ENCODE peak calls at places on chromosomes 13 and 19, in five cellular contexts. N, R, U, H and P are unnamed samples.

GRCh38 chr19:14997981-14998380 is 18.3 kb upstream of the SLC1A6 start:
- DNase-seq in H (no peak), R (no peak), U (no peak), N (no peak), P (no peak)

GRCh38 chr19:40744554-40745401 is 5.5 kb downstream of the ACTMAP start:
- DNase-seq in N (no peak), U (no peak), R (peak; percentile 51), H (peak; percentile 51), P (peak; percentile 60)

GRCh38 chr13:57631607-57632275 is at the start of gene PCDH17:
- DNase-seq in N (no peak), H (peak; percentile 62), U (no peak), R (no peak), P (peak; percentile 51)

GRCh38 chr19:17580470-17581000 is 25.1 kb downstream of the COLGALT1 start:
- DNase-seq in R (no peak), H (no peak), N (no peak), U (no peak), P (no peak)

GRCh38 chr13:41974262-41974900 is 13.5 kb upstream of the VWA8 start:
- DNase-seq in H (no peak), U (no peak), R (no peak), N (no peak), P (no peak)

GRCh38 chr13:94323746-94324408 is 155.6 kb downstream of the DCT start:
- DNase-seq in N (no peak), U (no peak), R (no peak), H (no peak), P (no peak)

GRCh38 chr13:46126552-46127171 is 21.8 kb upstream of the CPB2 start:
- DNase-seq in H (peak; percentile 68), N (no peak), U (peak; percentile 56), R (peak; percentile 66), P (peak; percentile 15)

GRCh38 chr13:25980255-25980654 is 71.6 kb downstream of the SHISA2 start:
- DNase-seq in N (no peak), U (peak; percentile 46), H (peak; percentile 40), R (no peak), P (no peak)

GRCh38 chr13:99320693-99321481 is 13.7 kb upstream of the GPR183 start:
- DNase-seq in R (no peak), N (no peak), U (no peak), H (no peak), P (no peak)

GRCh38 chr19:35355851-35356460 is 2.3 kb upstream of the FFAR3 start:
- DNase-seq in N (no peak), H (no peak), R (no peak), U (no peak), P (no peak)

GRCh38 chr19:2208975-2209374 is 27.2 kb downstream of the PLEKHJ1 start:
- DNase-seq in N (no peak), H (no peak), U (no peak), R (no peak), P (no peak)

GRCh38 chr19:36775768-36776167 is 3.2 kb upstream of the ZNF850 start:
- DNase-seq in R (no peak), N (no peak), U (peak; percentile 75), H (no peak), P (no peak)

GRCh38 chr13:30510811-30511371 is 45.2 kb upstream of the HMGB1 start:
- DNase-seq in N (no peak), U (no peak), H (no peak), R (no peak), P (no peak)

GRCh38 chr13:22243519-22244197 is 572.8 kb downstream of the FGF9 start:
- DNase-seq in N (no peak), U (no peak), R (no peak), H (no peak), P (no peak)

GRCh38 chr19:8585894-8586750 is 8.9 kb upstream of the MYO1F start:
- DNase-seq in R (peak; percentile 80), H (peak; percentile 59), N (no peak), U (peak; percentile 64), P (peak; percentile 74)

GRCh38 chr13:113514844-113515243 is 24.3 kb upstream of the DCUN1D2 start:
- DNase-seq in R (no peak), N (no peak), H (no peak), U (no peak), P (no peak)

GRCh38 chr13:28817204-28817603 is 2.9 kb upstream of the MTUS2 start:
- DNase-seq in U (no peak), N (no peak), R (peak; percentile 11), H (no peak), P (no peak)

GRCh38 chr19:1861599-1862031 is 1.8 kb downstream of the KLF16 start:
- DNase-seq in U (no peak), N (no peak), H (no peak), R (no peak), P (no peak)

GRCh38 chr13:52665325-52665724 is 12.7 kb downstream of the SUGT1 start:
- DNase-seq in R (peak; percentile 8), H (peak; percentile 22), U (no peak), N (no peak), P (no peak)

GRCh38 chr19:22532388-22533310 is 101.5 kb upstream of the ZNF492 start:
- DNase-seq in N (no peak), H (no peak), U (no peak), R (no peak), P (no peak)

GRCh38 chr13:36530050-36530789 is 97.9 kb downstream of the CCNA1 start:
- DNase-seq in H (no peak), N (no peak), U (no peak), R (no peak), P (peak; percentile 20)

GRCh38 chr13:30746816-30747215 is 11.5 kb downstream of the ALOX5AP start:
- DNase-seq in R (no peak), U (no peak), H (peak; percentile 17), N (no peak), P (no peak)

GRCh38 chr19:46350758-46351159 is 3.9 kb downstream of the PPP5C start:
- DNase-seq in H (no peak), R (no peak), U (no peak), N (peak; percentile 51), P (no peak)

GRCh38 chr13:98273067-98273823 is 96.2 kb upstream of the RNF113B start:
- DNase-seq in U (no peak), N (no peak), H (no peak), R (no peak), P (peak; percentile 43)

GRCh38 chr13:65064967-65065366 is 2165.2 kb downstream of the PCDH9 start:
- DNase-seq in H (no peak), R (no peak), N (no peak), U (no peak), P (peak; percentile 11)

GRCh38 chr13:65057986-65058385 is 2172.2 kb downstream of the PCDH9 start:
- DNase-seq in R (no peak), N (no peak), H (no peak), U (no peak), P (no peak)

GRCh38 chr13:65063753-65064152 is 2166.4 kb downstream of the PCDH9 start:
- DNase-seq in H (no peak), R (no peak), U (no peak), N (no peak), P (no peak)
- TF ChIP-seq JUND in H (no peak), R (no peak), U (no peak), N (no peak), P (no peak)

GRCh38 chr19:42175952-42176648 is 41.4 kb downstream of the DEDD2 start:
- DNase-seq in N (no peak), R (no peak), H (peak; percentile 59), U (no peak), P (no peak)

GRCh38 chr19:42175335-42175734 is 42.1 kb downstream of the DEDD2 start:
- DNase-seq in U (no peak), N (no peak), R (no peak), H (no peak), P (no peak)

GRCh38 chr19:42177686-42178019 is 39.8 kb downstream of the DEDD2 start:
- DNase-seq in U (no peak), H (no peak), N (no peak), R (no peak), P (no peak)

GRCh38 chr19:42176649-42176989 is 40.9 kb downstream of the DEDD2 start:
- DNase-seq in N (no peak), H (peak; percentile 82), U (no peak), R (peak; percentile 45), P (no peak)

DNA sequence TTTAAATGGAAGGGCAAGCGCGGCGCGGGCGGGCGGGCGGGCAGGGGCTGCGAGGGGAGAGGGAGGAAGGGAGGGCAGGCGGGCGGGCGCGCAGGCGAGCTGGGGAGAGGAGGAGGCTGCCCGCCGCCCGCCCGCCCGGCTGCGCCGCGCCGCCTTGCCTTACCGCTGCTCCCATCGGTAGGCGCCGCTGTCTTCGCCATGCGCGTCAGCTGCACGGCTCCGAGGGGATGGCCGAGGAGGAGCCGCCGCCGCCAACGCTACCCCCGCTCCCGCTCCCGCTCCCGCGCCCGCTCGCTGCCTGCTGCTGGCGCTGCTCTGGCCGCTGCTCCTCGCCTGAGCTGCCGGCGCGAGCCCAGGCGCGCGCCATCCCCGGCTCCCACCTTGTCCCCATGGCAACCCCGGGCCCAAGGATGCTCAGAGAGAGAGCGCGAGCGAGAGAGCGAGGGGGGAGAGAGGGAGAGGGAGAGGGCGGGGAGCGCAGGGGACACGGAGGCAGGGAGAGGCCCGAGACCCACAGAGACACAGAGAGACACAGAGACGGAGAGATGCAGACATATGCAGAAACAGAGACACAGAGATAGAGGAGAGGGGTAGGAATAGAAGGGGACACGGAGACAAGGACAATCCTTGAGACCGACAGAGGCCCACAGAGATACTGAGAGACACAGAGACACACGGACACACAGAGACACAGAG is 40.3 kb downstream of the DEDD2 start:
- DNase-seq in H (peak; percentile 91), N (no peak), R (peak; percentile 76), U (no peak), P (peak; percentile 63)
- TF ChIP-seq JUND in H (no peak), N (no peak), R (no peak), U (no peak), P (no peak)

GRCh38 chr19:38975214-38975860 is at the start of gene FBXO17:
- DNase-seq in U (no peak), N (no peak), H (peak; percentile 90), R (peak; percentile 91), P (peak; percentile 60)
- TF ChIP-seq JUND in U (no peak), N (no peak), H (no peak), R (no peak), P (no peak)

GRCh38 chr13:107669356-107669755 is 546.0 kb downstream of the LIG4 start:
- DNase-seq in U (no peak), H (no peak), R (no peak), N (no peak), P (no peak)

GRCh38 chr13:107665926-107666458 is 549.3 kb downstream of the LIG4 start:
- DNase-seq in H (no peak), R (no peak), U (no peak), N (no peak), P (no peak)
- TF ChIP-seq JUND in H (no peak), R (no peak), U (no peak), N (no peak), P (no peak)

GRCh38 chr19:48511321-48511731 is 309 bp downstream of the LMTK3 start:
- DNase-seq in N (no peak), R (no peak), H (no peak), U (no peak), P (no peak)
- TF ChIP-seq JUND in N (no peak), R (no peak), H (no peak), U (no peak), P (no peak)

GRCh38 chr13:50969691-50970090 is 60.1 kb downstream of the RNASEH2B start:
- DNase-seq in N (no peak), R (no peak), U (no peak), H (no peak), P (peak; percentile 57)
- TF ChIP-seq JUND in N (no peak), R (no peak), U (no peak), H (no peak), P (no peak)